ENCODE peak calls at places on chromosomes 7 and 10, in ten cellular contexts. R, M, V, G, T, B, D, P, U and H are unnamed samples. For H3K9me3, the result is how much of the 10 kb centered on the place peaks cover.

GRCh38 chr7:27248911-27249723 is 6.5 kb downstream of the EVX1 start:
- DNase-seq in R (no peak), D (no peak), U (peak), V (no peak), T (no peak), M (no peak), P (no peak), G (no peak), B (peak), H (no peak)

GRCh38 chr7:122515404-122515803 is 183.5 kb downstream of the RNF133 start:
- DNase-seq in P (no peak), B (no peak), M (no peak), T (no peak), V (no peak), R (no peak), D (no peak), U (no peak), G (no peak), H (no peak)

GRCh38 chr7:93883078-93883916 is 7.3 kb downstream of the TFPI2 start:
- DNase-seq in R (no peak), P (no peak), D (no peak), B (no peak), V (no peak), M (no peak), G (no peak), T (no peak), U (peak), H (no peak)

GRCh38 chr7:109751241-109751640 is 1181.6 kb downstream of the DNAJB9 start:
- DNase-seq in V (no peak), R (peak), G (peak), U (no peak), T (no peak), P (no peak), M (peak), D (no peak), B (peak), H (no peak)

GRCh38 chr10:113735913-113736312 is 15.6 kb upstream of the PLEKHS1 start:
- DNase-seq in M (peak), V (no peak), P (no peak), T (no peak), R (no peak), U (peak), B (peak), G (no peak), D (no peak), H (no peak)

GRCh38 chr7:24025094-24025493 is 258.9 kb upstream of the NPY start:
- DNase-seq in P (no peak), M (no peak), D (no peak), T (no peak), V (no peak), R (peak), G (no peak), U (no peak), B (peak), H (no peak)

GRCh38 chr10:128566376-128566968 is 440.2 kb upstream of the MKI67 start:
- DNase-seq in R (no peak), P (no peak), U (no peak), V (no peak), B (no peak), D (no peak), M (no peak), T (no peak), G (no peak), H (no peak)

GRCh38 chr7:137628211-137628610 is 218.6 kb downstream of the DGKI start:
- DNase-seq in V (no peak), P (no peak), B (no peak), D (no peak), G (no peak), M (no peak), U (no peak), T (no peak), R (peak), H (no peak)

GRCh38 chr10:127158663-127159062 is 37.7 kb downstream of the INSYN2A start:
- DNase-seq in P (no peak), B (no peak), D (no peak), T (no peak), U (peak), M (no peak), G (no peak), V (no peak), R (peak), H (no peak)

GRCh38 chr7:24812313-24812945 is 55.2 kb upstream of the GSDME start:
- DNase-seq in M (peak), V (peak), R (peak), G (no peak), D (peak), T (peak), U (peak), B (peak), P (peak), H (no peak)

GRCh38 chr10:91887075-91887899 is 22.0 kb downstream of the FGFBP3 start:
- DNase-seq in G (no peak), V (peak), U (peak), M (peak), D (peak), T (no peak), R (no peak), P (no peak), B (peak), H (no peak)

GRCh38 chr7:128215739-128216138 is 25.3 kb upstream of the LEP start:
- DNase-seq in V (no peak), T (no peak), B (peak), D (no peak), R (peak), P (no peak), G (no peak), M (no peak), U (peak), H (no peak)

GRCh38 chr7:47484923-47485639 is 96.8 kb downstream of the TNS3 start:
- DNase-seq in G (no peak), B (no peak), T (no peak), M (no peak), P (no peak), R (no peak), D (peak), V (no peak), U (no peak), H (no peak)

GRCh38 chr10:103894454-103894853 is 23.5 kb downstream of the STN1 start:
- DNase-seq in D (no peak), G (no peak), R (peak), V (no peak), U (peak), B (peak), T (no peak), M (no peak), P (peak), H (no peak)

GRCh38 chr10:95571390-95571789 is 10.2 kb upstream of the SORBS1 start:
- DNase-seq in T (no peak), V (no peak), R (no peak), B (no peak), G (no peak), M (no peak), P (no peak), D (no peak), U (peak), H (no peak)

GRCh38 chr10:96578022-96578421 is 8.8 kb downstream of the TM9SF3 start:
- DNase-seq in B (no peak), U (no peak), V (no peak), D (no peak), M (no peak), P (no peak), G (no peak), T (no peak), R (no peak), H (no peak)

GRCh38 chr10:103458720-103459119 is at the start of gene CALHM1:
- DNase-seq in V (no peak), T (no peak), B (no peak), D (no peak), P (no peak), G (no peak), R (no peak), U (no peak), M (no peak), H (no peak)

GRCh38 chr7:80277434-80278427 is 143.1 kb downstream of the GNAI1 start:
- DNase-seq in V (no peak), M (peak), R (peak), P (no peak), B (peak), G (peak), U (peak), D (no peak), T (no peak), H (peak)

GRCh38 chr10:27912241-27912640 is 86.6 kb downstream of the ODAD2 start:
- DNase-seq in P (no peak), R (peak), D (no peak), G (no peak), B (no peak), U (no peak), T (no peak), V (no peak), M (no peak), H (no peak)
- H3K4me3 ChIP-seq in P (no peak), R (no peak), D (no peak), G (no peak), B (no peak), U (no peak), T (no peak), V (no peak), M (no peak), H (no peak)

GRCh38 chr7:158193446-158193845 is 394.2 kb downstream of the PTPRN2 start:
- DNase-seq in B (no peak), P (no peak), T (no peak), R (no peak), U (no peak), D (no peak), V (no peak), M (no peak), G (no peak), H (no peak)

GRCh38 chr7:158191671-158192070 is 396.0 kb downstream of the PTPRN2 start:
- DNase-seq in D (no peak), T (no peak), P (no peak), V (no peak), R (no peak), U (no peak), G (no peak), M (no peak), B (no peak), H (no peak)

GRCh38 chr7:158192956-158193355 is 394.7 kb downstream of the PTPRN2 start:
- DNase-seq in D (no peak), P (no peak), U (no peak), G (no peak), T (no peak), M (no peak), V (no peak), B (no peak), R (no peak), H (no peak)

GRCh38 chr7:158192184-158192835 is 395.3 kb downstream of the PTPRN2 start:
- DNase-seq in M (no peak), T (no peak), V (no peak), G (no peak), R (no peak), D (no peak), P (no peak), B (no peak), U (no peak), H (no peak)

DNA sequence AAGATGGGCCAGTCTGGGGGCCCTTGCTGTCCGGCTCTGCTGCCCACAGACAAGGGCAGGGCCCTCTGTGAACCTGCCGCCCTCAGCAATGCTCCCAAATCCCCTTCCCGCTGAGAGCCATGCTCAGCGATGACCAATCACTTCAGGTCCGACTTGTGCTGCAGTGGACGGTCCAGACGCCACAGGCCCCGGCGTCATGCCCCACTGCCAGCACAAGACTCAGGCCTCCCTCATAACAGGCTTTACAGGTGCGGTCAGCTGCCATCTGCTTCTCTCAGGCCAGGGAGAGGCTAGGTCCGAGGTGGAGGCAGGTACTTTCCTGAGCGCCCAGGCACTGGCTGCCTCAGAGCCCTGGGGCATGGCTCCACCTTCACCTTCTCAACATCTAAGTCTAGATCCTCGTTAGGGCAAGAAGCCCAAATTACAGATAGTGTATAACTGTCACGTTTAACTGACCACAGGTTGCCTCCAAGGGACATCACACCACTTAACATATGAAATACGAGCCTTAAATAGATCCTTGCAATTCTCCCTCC is 393.2 kb downstream of the PTPRN2 start:
- DNase-seq in R (no peak), T (no peak), V (no peak), B (no peak), P (no peak), G (no peak), M (no peak), U (no peak), D (no peak), H (no peak)
- H3K9me3 ChIP-seq in R (half or more), T (under half), V (under half), B (under half), P (under half), G (under half), M (under half), U (under half), D (under half), H (under half)

GRCh38 chr7:74606101-74606908 is 51.2 kb upstream of the GTF2I start:
- DNase-seq in D (peak), T (peak), M (no peak), G (no peak), B (peak), R (no peak), V (peak), U (peak), P (peak), H (no peak)

GRCh38 chr7:74612015-74612829 is 45.3 kb upstream of the GTF2I start:
- DNase-seq in U (peak), B (peak), P (no peak), M (no peak), R (no peak), D (no peak), T (no peak), V (no peak), G (no peak), H (peak)

GRCh38 chr7:74604326-74605020 is 53.0 kb upstream of the GTF2I start:
- DNase-seq in G (no peak), D (peak), P (peak), R (no peak), T (peak), U (no peak), V (no peak), M (no peak), B (peak), H (no peak)

DNA sequence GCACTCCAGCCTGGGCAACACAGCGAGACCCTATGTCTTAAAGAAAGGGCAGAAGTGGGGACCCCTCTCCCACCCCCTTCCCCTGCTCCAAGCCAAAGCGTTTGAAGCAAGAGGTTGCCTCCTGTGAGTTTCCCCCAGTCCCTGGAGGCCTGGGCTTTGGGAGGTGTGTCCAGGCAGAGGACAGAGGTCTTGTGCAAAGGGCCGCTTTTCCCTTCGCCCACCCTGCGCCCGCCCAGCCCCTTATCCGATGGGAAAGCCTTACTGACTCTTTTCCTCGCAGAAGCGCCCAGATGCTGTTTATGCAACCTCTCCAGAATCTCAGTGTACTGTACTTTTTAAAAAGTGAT is 50.6 kb upstream of the GTF2I start:
- DNase-seq in R (no peak), U (no peak), T (no peak), B (no peak), V (no peak), D (no peak), P (no peak), G (no peak), M (no peak), H (no peak)
- H3K4me3 ChIP-seq in R (no peak), U (no peak), T (no peak), B (peak), V (no peak), D (peak), P (peak), G (peak), M (peak), H (peak)

DNA sequence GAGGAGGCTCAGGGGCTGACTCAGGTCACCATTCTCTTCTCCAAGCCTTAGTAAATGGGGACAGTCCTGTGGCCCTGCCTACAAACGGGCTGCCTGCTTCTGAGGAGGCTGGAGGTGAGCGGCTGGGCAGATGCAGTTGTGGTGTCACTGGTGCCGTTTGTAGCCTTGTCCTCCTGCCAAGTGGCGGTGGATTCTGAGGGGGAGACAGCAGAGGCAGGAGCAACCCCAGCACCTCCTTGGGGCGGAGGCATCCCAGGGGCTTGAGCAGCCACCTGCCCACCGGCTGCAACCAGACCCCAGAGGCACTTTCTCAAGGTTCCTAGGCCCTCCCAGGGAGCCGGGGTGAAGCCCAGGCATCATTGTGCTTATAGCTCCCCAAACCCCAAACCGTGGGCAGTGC is 112.5 kb downstream of the ZMIZ1 start:
- DNase-seq in T (no peak), G (no peak), D (no peak), B (no peak), V (no peak), U (no peak), P (no peak), M (no peak), R (no peak), H (no peak)
- H3K9me3 ChIP-seq in T (under half), G (under half), D (under half), B (under half), V (under half), U (under half), P (under half), M (under half), R (under half), H (under half)

GRCh38 chr10:72567884-72568283 is 58.0 kb downstream of the MICU1 start:
- DNase-seq in U (peak), T (no peak), G (peak), B (peak), P (no peak), M (peak), V (no peak), D (no peak), R (no peak), H (no peak)
- H3K4me3 ChIP-seq in U (no peak), T (no peak), G (peak), B (no peak), P (no peak), M (no peak), V (no peak), D (no peak), R (no peak), H (no peak)

DNA sequence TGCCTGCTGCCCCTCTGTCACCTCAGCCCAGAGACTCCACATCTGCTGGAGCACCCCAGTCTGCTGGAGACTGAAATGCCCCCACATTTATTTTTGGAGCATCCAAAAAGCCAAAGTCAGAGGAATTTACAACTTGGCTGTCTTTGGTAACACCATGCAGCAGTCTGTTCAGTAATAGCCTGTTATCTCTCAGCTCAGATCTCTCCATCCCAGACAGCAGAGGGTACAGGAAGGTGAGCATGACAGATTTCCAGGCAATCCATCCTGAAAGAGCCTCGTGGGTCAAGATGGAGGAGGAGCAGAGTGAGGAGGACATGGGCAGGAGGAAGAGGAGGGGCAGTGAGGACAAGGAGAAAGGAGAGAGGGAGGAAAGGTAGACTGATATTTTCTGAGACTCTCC is 55.9 kb downstream of the GRID1 start:
- DNase-seq in P (no peak), D (no peak), R (no peak), G (no peak), M (no peak), B (no peak), U (no peak), T (no peak), V (no peak), H (no peak)
- H3K9me3 ChIP-seq in P (under half), D (under half), R (under half), G (under half), M (under half), B (under half), U (under half), T (under half), V (under half), H (under half)

GRCh38 chr10:31132681-31133239 is 101.1 kb upstream of the ZNF438 start:
- DNase-seq in M (no peak), R (no peak), D (no peak), U (no peak), G (no peak), V (no peak), B (no peak), T (no peak), P (no peak), H (no peak)

GRCh38 chr10:31134303-31134928 is 102.8 kb upstream of the ZNF438 start:
- DNase-seq in U (peak), P (no peak), M (no peak), T (no peak), G (no peak), B (peak), D (peak), V (peak), R (peak), H (no peak)

GRCh38 chr10:31133628-31134302 is 102.1 kb upstream of the ZNF438 start:
- DNase-seq in U (peak), M (no peak), B (peak), V (peak), R (peak), D (peak), G (no peak), P (peak), T (peak), H (no peak)

GRCh38 chr10:31136386-31136785 is 104.7 kb upstream of the ZNF438 start:
- DNase-seq in P (no peak), V (no peak), R (no peak), D (no peak), B (no peak), G (no peak), T (no peak), M (no peak), U (no peak), H (no peak)

DNA sequence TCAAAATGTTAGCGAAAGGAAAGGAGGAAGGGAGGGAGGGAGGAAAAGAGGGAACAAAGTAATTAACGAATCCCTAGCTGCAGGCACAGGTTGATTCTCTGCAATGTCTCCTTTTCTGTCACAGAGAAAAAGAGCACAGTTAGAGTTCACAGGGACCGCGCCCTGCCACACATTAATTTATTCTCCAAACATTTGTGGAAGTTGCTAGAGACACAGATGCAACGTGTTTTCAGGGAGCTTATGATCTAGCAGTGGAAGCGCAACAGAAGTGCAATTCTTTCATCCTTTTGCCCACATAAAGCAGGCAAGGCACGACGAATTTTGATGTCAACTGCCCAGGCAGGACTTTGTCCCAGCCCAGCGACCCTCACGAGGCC is 101.6 kb upstream of the ZNF438 start:
- DNase-seq in V (no peak), U (no peak), D (no peak), B (no peak), M (no peak), G (no peak), T (no peak), P (no peak), R (no peak), H (no peak)
- H3K4me3 ChIP-seq in V (peak), U (no peak), D (peak), B (no peak), M (no peak), G (no peak), T (no peak), P (peak), R (no peak), H (no peak)

GRCh38 chr10:18583575-18584270 is 67.7 kb downstream of the NSUN6 start:
- DNase-seq in R (no peak), B (peak), G (no peak), V (peak), P (no peak), M (no peak), D (no peak), U (peak), T (no peak), H (no peak)
- H3K9me3 ChIP-seq in R (under half), B (under half), G (under half), V (under half), P (under half), M (under half), D (under half), U (under half), T (under half), H (under half)

DNA sequence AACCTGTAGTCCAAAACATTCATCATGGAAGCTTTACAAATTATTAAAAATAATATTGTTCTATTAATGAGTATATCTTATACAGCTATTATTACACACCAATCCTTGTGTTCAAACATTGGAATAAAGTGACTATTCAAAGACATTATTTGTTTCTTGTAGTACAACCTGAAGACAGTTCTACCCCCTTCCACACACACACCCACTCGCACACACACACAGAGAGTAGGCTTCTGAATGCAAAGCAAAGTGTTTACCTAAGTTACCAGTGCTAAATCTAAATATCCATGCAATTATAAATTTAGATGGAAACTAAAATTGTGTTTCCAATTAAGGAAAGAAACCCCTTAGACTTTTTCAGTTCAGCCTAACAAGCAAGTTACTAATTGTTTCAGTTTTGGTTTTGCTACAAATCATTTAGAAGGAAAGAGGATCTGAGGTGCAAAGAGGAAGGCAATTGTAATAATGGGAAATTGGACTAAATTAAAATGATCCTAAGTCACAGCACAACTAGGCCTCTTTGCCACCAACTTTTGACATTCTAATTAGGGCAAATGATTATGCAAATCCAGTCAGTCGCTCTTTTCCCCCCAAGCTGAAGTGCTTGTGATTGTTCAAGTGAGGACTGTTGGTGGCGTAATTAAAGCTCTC is 19.8 kb upstream of the ATOH7 start:
- DNase-seq in U (no peak), P (no peak), R (no peak), G (no peak), T (no peak), D (no peak), M (no peak), B (no peak), V (no peak), H (no peak)
- H3K4me3 ChIP-seq in U (no peak), P (no peak), R (no peak), G (no peak), T (no peak), D (no peak), M (no peak), B (no peak), V (no peak), H (no peak)